ENCODE peak calls at places on chromosomes 3 and 15, in nine cellular contexts. I, U, F, K, L, R, X, S and V are unnamed samples.
A peak's percentile ranks its signal among the peaks of the same experiment; 100 is the strongest.

GRCh38 chr3:178353292-178353814 is 182.9 kb upstream of the KCNMB2 start:
- DNase-seq in X (no peak), L (peak; percentile 15), S (no peak), I (peak; percentile 36), U (no peak), K (no peak), F (peak; percentile 36), R (peak; percentile 10), V (no peak)

GRCh38 chr3:16482770-16483531 is 30.5 kb downstream of the RFTN1 start:
- DNase-seq in R (peak; percentile 48), I (peak; percentile 39), X (peak; percentile 30), U (no peak), K (peak; percentile 28), S (no peak), F (no peak), L (no peak), V (no peak)

GRCh38 chr3:31008986-31009385 is 114.5 kb upstream of the GADL1 start:
- DNase-seq in I (peak; percentile 22), F (no peak), U (no peak), S (no peak), K (no peak), X (no peak), R (no peak), L (no peak), V (peak; percentile 91)

GRCh38 chr3:53159415-53160135 is 1.4 kb upstream of the PRKCD start:
- DNase-seq in X (no peak), R (no peak), K (peak; percentile 93), F (peak; percentile 72), I (no peak), L (no peak), U (no peak), S (no peak), V (no peak)

GRCh38 chr15:95996494-95996893 is 334.0 kb upstream of the NR2F2 start:
- DNase-seq in I (no peak), S (no peak), X (no peak), R (no peak), F (no peak), K (no peak), L (no peak), U (no peak), V (peak; percentile 36)

GRCh38 chr3:77541203-77541922 is 501.5 kb downstream of the ROBO2 start:
- DNase-seq in X (no peak), K (no peak), R (no peak), S (no peak), I (no peak), F (no peak), U (no peak), L (peak; percentile 39), V (no peak)

GRCh38 chr15:83106994-83107840 is at the start of gene TM6SF1:
- DNase-seq in X (no peak), U (no peak), L (no peak), R (no peak), K (no peak), S (no peak), I (no peak), F (peak; percentile 45), V (no peak)

GRCh38 chr3:88267847-88268246 is 118.1 kb downstream of the C3orf38 start:
- DNase-seq in F (no peak), S (no peak), K (no peak), R (no peak), I (no peak), X (no peak), L (no peak), U (no peak), V (no peak)

GRCh38 chr3:113531826-113532697 is at the start of gene SIDT1:
- DNase-seq in L (peak; percentile 16), S (peak; percentile 88), R (peak; percentile 34), I (no peak), U (no peak), F (peak; percentile 21), X (peak; percentile 66), K (peak; percentile 77), V (peak; percentile 32)

GRCh38 chr3:169348981-169349942 is 314.2 kb downstream of the MECOM start:
- DNase-seq in I (peak; percentile 43), S (no peak), K (no peak), U (no peak), F (peak; percentile 69), R (no peak), L (no peak), X (no peak), V (peak; percentile 92)

GRCh38 chr3:195881276-195881988 is 26.9 kb downstream of the TNK2 start:
- DNase-seq in L (no peak), X (no peak), R (no peak), F (no peak), S (no peak), I (no peak), K (no peak), U (no peak), V (no peak)

GRCh38 chr3:83523470-83524073 is 1435.2 kb upstream of the CADM2 start:
- DNase-seq in I (no peak), S (peak; percentile 52), F (peak; percentile 19), R (peak; percentile 29), X (no peak), L (peak; percentile 62), K (peak; percentile 31), U (no peak), V (peak; percentile 44)

GRCh38 chr15:63772531-63772930 is 61.2 kb downstream of the HERC1 start:
- DNase-seq in I (no peak), K (no peak), L (peak; percentile 33), X (no peak), F (no peak), R (no peak), U (no peak), S (no peak), V (no peak)

GRCh38 chr3:190053919-190054672 is 66.6 kb downstream of the P3H2 start:
- DNase-seq in K (no peak), U (no peak), F (peak; percentile 34), X (no peak), R (peak; percentile 93), S (no peak), L (peak; percentile 70), I (peak; percentile 92), V (peak; percentile 69)

GRCh38 chr3:182969853-182970252 is 10.5 kb downstream of the DCUN1D1 start:
- DNase-seq in I (no peak), X (no peak), R (no peak), L (no peak), K (no peak), S (no peak), U (no peak), F (no peak), V (no peak)

GRCh38 chr15:80846416-80846815 is 67.2 kb downstream of the CEMIP start:
- DNase-seq in F (no peak), R (no peak), K (no peak), L (no peak), U (no peak), S (no peak), X (no peak), I (peak; percentile 31), V (no peak)

DNA sequence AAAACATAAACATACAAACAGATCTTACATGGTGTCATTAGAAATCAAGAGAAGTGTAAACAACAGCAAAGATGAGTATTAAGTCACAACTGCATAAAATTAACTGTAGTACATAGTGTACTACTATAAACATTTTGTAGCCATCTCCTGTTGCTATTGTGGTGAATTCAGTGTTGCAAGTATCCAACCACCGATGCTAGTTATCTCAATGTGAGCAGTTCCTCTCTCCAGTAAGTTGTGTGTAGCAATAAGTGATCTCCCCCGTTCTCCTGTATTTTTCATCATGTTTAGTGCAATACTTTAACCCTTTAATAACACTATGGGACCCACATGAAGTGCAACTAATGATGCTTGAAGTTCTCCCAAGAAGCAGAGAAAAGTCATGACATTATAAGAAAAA is 264.8 kb upstream of the KCNH8 start:
- DNase-seq in I (no peak), F (no peak), S (no peak), R (no peak), U (no peak), X (no peak), L (no peak), K (no peak), V (no peak)
- H3K4me1 ChIP-seq in I (no peaks in the 10 kb centered on the region), F (no peaks in the 10 kb centered on the region), S (no peaks in the 10 kb centered on the region), R (no peaks in the 10 kb centered on the region), U (no peaks in the 10 kb centered on the region), X (no peaks in the 10 kb centered on the region), L (no peaks in the 10 kb centered on the region), K (no peaks in the 10 kb centered on the region), V (no peaks in the 10 kb centered on the region)

DNA sequence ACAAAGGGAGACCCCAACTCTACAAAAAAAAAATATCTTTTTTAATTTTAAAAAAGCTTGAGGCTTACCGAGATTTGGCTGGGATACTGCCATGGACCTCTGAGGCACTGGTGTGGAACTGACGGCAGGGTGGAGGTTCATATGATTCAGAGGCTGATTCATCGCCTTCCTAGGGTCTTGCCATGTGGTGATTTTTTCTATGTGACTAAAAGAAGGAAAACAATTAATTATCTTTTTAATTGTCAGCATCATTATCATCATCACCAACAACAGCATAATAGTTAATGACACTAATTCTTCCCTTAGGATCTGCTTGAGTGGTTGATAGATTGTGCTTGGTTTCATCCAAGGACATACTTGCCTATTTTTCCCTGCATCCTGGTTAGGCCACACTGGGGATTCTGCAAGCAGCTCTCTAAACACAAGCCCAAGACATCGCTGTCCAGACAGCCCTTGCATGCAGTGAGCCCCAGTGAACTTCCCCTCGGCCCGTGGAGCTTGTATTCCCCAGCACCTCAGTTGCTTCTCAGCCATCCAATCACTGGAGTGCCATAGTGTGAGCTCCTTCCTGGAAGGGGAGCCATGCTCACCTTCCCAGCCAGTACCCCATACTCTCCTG is 84.9 kb downstream of the WWTR1 start:
- DNase-seq in U (no peak), I (peak; percentile 85), F (peak; percentile 69), K (no peak), X (no peak), R (peak; percentile 79), S (no peak), L (no peak), V (peak; percentile 73)
- H3K4me1 ChIP-seq in U (peaks cover 75% of the 10 kb centered on the region), I (peaks cover 21% of the 10 kb centered on the region), F (peaks cover 68% of the 10 kb centered on the region), K (peaks cover 5% of the 10 kb centered on the region), X (no peaks in the 10 kb centered on the region), R (peaks cover 25% of the 10 kb centered on the region), S (peaks cover 25% of the 10 kb centered on the region), L (peaks cover 46% of the 10 kb centered on the region), V (peaks cover 59% of the 10 kb centered on the region)

DNA sequence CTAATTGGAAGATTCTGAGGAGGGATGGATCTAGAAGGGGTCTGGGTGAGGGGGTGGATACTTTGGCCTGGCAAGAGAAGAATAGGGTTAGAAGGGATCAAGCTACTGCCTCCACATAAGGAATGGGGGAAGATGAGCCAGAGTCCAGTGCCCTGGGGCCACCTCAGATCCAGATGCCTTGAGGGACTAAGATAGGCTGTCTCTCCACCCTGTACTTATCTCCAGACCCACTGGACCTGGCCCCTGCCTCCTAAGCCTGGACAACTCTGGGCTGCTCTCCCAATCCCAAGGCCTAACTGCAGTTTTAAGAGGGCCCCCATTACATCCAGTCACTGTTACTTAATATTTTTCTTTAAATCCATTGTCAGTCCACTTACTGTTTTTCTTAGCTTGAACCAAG is 2.0 kb downstream of the DVL3 start:
- DNase-seq in L (no peak), K (no peak), U (no peak), S (no peak), R (no peak), X (no peak), I (no peak), F (no peak), V (no peak)
- H3K4me1 ChIP-seq in L (peaks cover 21% of the 10 kb centered on the region), K (peaks cover 17% of the 10 kb centered on the region), U (peaks cover 59% of the 10 kb centered on the region), S (peaks cover 13% of the 10 kb centered on the region), R (peaks cover 19% of the 10 kb centered on the region), X (peaks cover 21% of the 10 kb centered on the region), I (peaks cover 16% of the 10 kb centered on the region), F (peaks cover 25% of the 10 kb centered on the region), V (peaks cover 12% of the 10 kb centered on the region)

DNA sequence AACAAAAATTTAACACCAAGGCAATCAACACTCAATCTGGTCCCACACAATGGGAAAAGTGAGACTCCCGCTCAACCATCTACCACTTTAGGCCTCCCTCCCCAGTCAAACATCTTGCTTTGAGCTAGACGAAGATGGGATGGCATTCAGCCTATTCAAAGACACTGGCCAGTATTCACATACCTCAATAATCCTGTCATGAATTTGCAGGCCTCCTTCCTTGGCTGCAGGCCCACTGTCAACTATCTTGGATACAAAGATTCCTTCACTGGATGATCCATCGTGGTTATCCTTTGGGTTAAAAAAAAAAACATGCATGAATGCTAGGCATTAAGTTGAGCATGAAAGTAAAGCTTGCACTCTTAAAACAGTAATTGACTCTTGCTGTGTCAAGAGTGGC is 22.6 kb downstream of the PDZRN3 start:
- DNase-seq in F (no peak), R (peak; percentile 76), S (no peak), U (no peak), X (no peak), I (peak; percentile 94), L (no peak), K (no peak), V (peak; percentile 41)
- H3K4me1 ChIP-seq in F (no peaks in the 10 kb centered on the region), R (peaks cover 4% of the 10 kb centered on the region), S (no peaks in the 10 kb centered on the region), U (peaks cover 37% of the 10 kb centered on the region), X (no peaks in the 10 kb centered on the region), I (peaks cover 16% of the 10 kb centered on the region), L (no peaks in the 10 kb centered on the region), K (no peaks in the 10 kb centered on the region), V (peaks cover 3% of the 10 kb centered on the region)